ENCODE peak calls at places on chromosomes 5 and 9, in seven cellular contexts. H, S, V, J, O, C and N are unnamed samples.

GRCh38 chr5:88142801-88143692 is 125.6 kb downstream of the TMEM161B start:
- DNase-seq in S (no peak), C (no peak), O (no peak), H (no peak), J (no peak), V (peak), N (peak)

GRCh38 chr9:135761150-135761844 is 59.3 kb downstream of the KCNT1 start:
- DNase-seq in O (no peak), J (no peak), H (no peak), S (no peak), V (no peak), C (no peak), N (no peak)

GRCh38 chr5:153084476-153084875 is 406.0 kb upstream of the GRIA1 start:
- DNase-seq in O (no peak), J (no peak), C (no peak), H (no peak), V (no peak), S (no peak), N (no peak)

GRCh38 chr5:38837416-38837815 is 8.4 kb upstream of the OSMR start:
- DNase-seq in V (no peak), H (no peak), O (no peak), C (no peak), J (no peak), S (no peak), N (no peak)

GRCh38 chr9:137613259-137613658 is 5.5 kb upstream of the EHMT1 start:
- DNase-seq in J (no peak), S (no peak), O (no peak), C (no peak), H (no peak), V (no peak), N (no peak)

GRCh38 chr9:133582501-133583045 is 26.6 kb downstream of the FAM163B start:
- DNase-seq in O (no peak), C (no peak), S (no peak), H (no peak), J (no peak), V (no peak), N (no peak)

GRCh38 chr9:86134361-86134760 is 35.0 kb upstream of the GOLM1 start:
- DNase-seq in H (no peak), S (no peak), J (no peak), O (no peak), C (no peak), V (no peak), N (no peak)

GRCh38 chr9:73125651-73126050 is 26.0 kb upstream of the ANXA1 start:
- DNase-seq in S (no peak), O (no peak), H (no peak), J (peak), C (no peak), V (no peak), N (no peak)

GRCh38 chr9:133355881-133356357 is 368 bp downstream of the SURF1 start:
- DNase-seq in S (no peak), J (no peak), C (no peak), H (no peak), O (no peak), V (no peak), N (no peak)

GRCh38 chr5:157983906-157984551 is 125.1 kb upstream of the CLINT1 start:
- DNase-seq in H (no peak), O (no peak), C (no peak), J (no peak), V (no peak), S (no peak), N (no peak)

GRCh38 chr5:30099634-30100033 is 1093.9 kb upstream of the CDH6 start:
- DNase-seq in O (no peak), V (peak), C (no peak), H (no peak), J (no peak), S (no peak), N (no peak)

GRCh38 chr5:53557386-53557785 is 3.1 kb upstream of the NDUFS4 start:
- DNase-seq in C (no peak), O (no peak), J (peak), S (no peak), H (no peak), V (no peak), N (no peak)

GRCh38 chr5:40879163-40879942 is 29.9 kb upstream of the C7 start:
- DNase-seq in H (no peak), S (no peak), O (no peak), J (peak), C (no peak), V (peak), N (no peak)

GRCh38 chr5:177491429-177491945 is 5.9 kb downstream of the PDLIM7 start:
- DNase-seq in H (no peak), C (no peak), J (peak), V (no peak), O (no peak), S (no peak), N (no peak)

GRCh38 chr5:37838152-37838932 is 1.5 kb downstream of the GDNF start:
- DNase-seq in V (peak), J (peak), O (no peak), S (no peak), C (no peak), H (no peak), N (no peak)

GRCh38 chr9:36826581-36826980 is 207.5 kb downstream of the PAX5 start:
- DNase-seq in J (no peak), S (no peak), C (no peak), O (no peak), H (no peak), V (no peak), N (no peak)

GRCh38 chr9:93467462-93467861 is 14.1 kb upstream of the FAM120AOS start:
- DNase-seq in V (no peak), C (no peak), H (no peak), J (no peak), S (no peak), O (no peak), N (no peak)

GRCh38 chr9:72089461-72090130 is 29.2 kb upstream of the C9orf57 start:
- DNase-seq in O (no peak), S (no peak), H (no peak), V (peak), J (no peak), C (no peak), N (no peak)

GRCh38 chr9:133467101-133467500 is 7.3 kb downstream of the CACFD1 start:
- DNase-seq in O (no peak), V (no peak), S (no peak), C (no peak), J (no peak), H (no peak), N (no peak)

GRCh38 chr9:103721056-103721455 is 373.1 kb upstream of the SMC2 start:
- DNase-seq in H (no peak), S (no peak), V (no peak), C (no peak), O (no peak), J (peak), N (no peak)

GRCh38 chr9:94860678-94861588 is 134.4 kb downstream of the AOPEP start:
- DNase-seq in V (peak), O (peak), J (no peak), S (peak), H (peak), C (peak), N (no peak)

GRCh38 chr9:137369111-137369787 is 53.7 kb downstream of the EXD3 start:
- DNase-seq in O (no peak), V (no peak), H (no peak), J (no peak), S (no peak), C (no peak), N (no peak)

GRCh38 chr9:85108806-85109205 is 439.3 kb downstream of the NTRK2 start:
- DNase-seq in O (no peak), C (no peak), V (no peak), S (no peak), J (no peak), H (no peak), N (no peak)

GRCh38 chr9:30039712-30040111 is 2344.7 kb upstream of the ACO1 start:
- DNase-seq in O (no peak), C (no peak), S (no peak), H (no peak), J (peak), V (no peak), N (no peak)

GRCh38 chr5:100576217-100576751 is 41.1 kb downstream of the FAM174A start:
- DNase-seq in O (no peak), J (no peak), S (no peak), H (no peak), V (no peak), C (no peak), N (no peak)

GRCh38 chr5:2007437-2007905 is 124.7 kb upstream of the IRX4 start:
- DNase-seq in H (no peak), C (no peak), O (no peak), V (no peak), S (no peak), J (no peak), N (no peak)

GRCh38 chr9:37508834-37509206 is 23.1 kb downstream of the POLR1E start:
- DNase-seq in J (no peak), S (no peak), H (no peak), C (no peak), V (no peak), O (no peak), N (no peak)

GRCh38 chr5:147763791-147764525 is 18.6 kb downstream of the JAKMIP2 start:
- DNase-seq in V (no peak), C (no peak), J (peak), S (no peak), H (no peak), O (no peak), N (no peak)

GRCh38 chr9:117178596-117179111 is 236.2 kb downstream of the ASTN2 start:
- DNase-seq in S (no peak), O (no peak), H (no peak), V (no peak), C (no peak), J (no peak), N (no peak)

GRCh38 chr5:127233590-127233989 is 57.0 kb upstream of the MEGF10 start:
- DNase-seq in O (no peak), C (no peak), S (no peak), V (no peak), J (no peak), H (no peak), N (no peak)

GRCh38 chr5:88438006-88438405 is 169.4 kb upstream of the TMEM161B start:
- DNase-seq in H (no peak), V (no peak), C (no peak), S (no peak), O (no peak), J (peak), N (no peak)

GRCh38 chr9:95741631-95742030 is 133.9 kb upstream of the ERCC6L2 start:
- DNase-seq in S (no peak), C (no peak), H (no peak), O (no peak), J (no peak), V (no peak), N (no peak)

GRCh38 chr5:79111387-79111959 is at the start of gene BHMT:
- DNase-seq in C (no peak), H (no peak), S (no peak), O (no peak), J (peak), V (no peak), N (no peak)

GRCh38 chr9:129102791-129103594 is 7.6 kb downstream of the CRAT start:
- DNase-seq in H (no peak), J (peak), S (no peak), C (peak), V (peak), O (no peak), N (no peak)

GRCh38 chr9:136726631-136727191 is 14.3 kb downstream of the DIPK1B start:
- DNase-seq in O (peak), H (no peak), V (no peak), S (no peak), J (peak), C (no peak), N (no peak)

GRCh38 chr5:115507682-115508081 is 36.9 kb downstream of the FEM1C start:
- DNase-seq in H (no peak), V (no peak), C (no peak), J (no peak), S (no peak), O (no peak), N (no peak)

GRCh38 chr5:40554048-40554447 is 125.7 kb upstream of the PTGER4 start:
- DNase-seq in H (no peak), S (no peak), O (no peak), V (no peak), C (no peak), J (no peak), N (no peak)